ENCODE peak calls at places on chromosomes 2 and 18, in seven cellular contexts. L, O, F, J, E, X and I are unnamed samples.

GRCh38 chr2:17242813-17243485 is 275.3 kb downstream of the RAD51AP2 start:
- DNase-seq in E (no peak), F (no peak), X (no peak), L (no peak), O (no peak), J (no peak), I (no peak)

GRCh38 chr2:234305846-234306245 is 191.0 kb downstream of the ARL4C start:
- DNase-seq in O (no peak), J (no peak), F (no peak), L (no peak), X (no peak), E (no peak), I (no peak)

GRCh38 chr2:222823183-222823915 is 37.5 kb upstream of the ACSL3 start:
- DNase-seq in O (no peak), J (no peak), E (no peak), X (no peak), L (no peak), F (no peak), I (no peak)

GRCh38 chr18:44946529-44947113 is 265.9 kb downstream of the SETBP1 start:
- DNase-seq in J (no peak), O (no peak), L (no peak), F (no peak), X (no peak), E (no peak), I (no peak)

GRCh38 chr2:85744771-85745601 is 8.8 kb upstream of the ATOH8 start:
- DNase-seq in L (peak; percentile 77), J (peak; percentile 26), E (no peak), X (no peak), O (no peak), F (no peak), I (no peak)

GRCh38 chr18:8616026-8616401 is 6.8 kb downstream of the RAB12 start:
- DNase-seq in E (no peak), F (no peak), O (no peak), L (no peak), X (no peak), J (no peak), I (no peak)

GRCh38 chr2:85681354-85681728 is 12.8 kb upstream of the GNLY start:
- DNase-seq in L (no peak), E (no peak), X (no peak), J (no peak), F (no peak), O (no peak), I (no peak)

GRCh38 chr2:74002515-74003391 is 18.0 kb downstream of the TET3 start:
- DNase-seq in O (peak; percentile 78), E (no peak), J (peak; percentile 52), X (peak; percentile 70), F (no peak), L (peak; percentile 88), I (peak; percentile 79)

GRCh38 chr2:217980591-217980990 is 22.2 kb downstream of the TNS1 start:
- DNase-seq in F (no peak), L (peak; percentile 51), X (no peak), E (no peak), O (no peak), J (no peak), I (no peak)

GRCh38 chr2:10541081-10541480 is 93.0 kb upstream of the ODC1 start:
- DNase-seq in O (no peak), X (no peak), L (no peak), F (no peak), J (no peak), E (no peak), I (no peak)

GRCh38 chr2:20650880-20651730 is at the start of gene HS1BP3:
- DNase-seq in E (peak; percentile 81), F (peak; percentile 28), L (peak; percentile 90), J (peak; percentile 91), O (peak; percentile 85), X (peak; percentile 81), I (peak; percentile 83)